ENCODE peak calls at places on chromosome 19, in five cellular contexts. One of them, this sample, is unnamed.

GRCh38 chr19:40542197-40542859 is 34.3 kb upstream of the SHKBP1 start:
- DNase-seq in ovary: peak
- DNase-seq in tibial nerve: no peak
- DNase-seq in suprapubic skin: no peak
- DNase-seq in SK-N-SH: peak
- DNase-seq in this sample: peak

GRCh38 chr19:35208121-35208520 is 20.4 kb downstream of the FAM187B start:
- DNase-seq in tibial nerve: no peak
- DNase-seq in SK-N-SH: no peak
- DNase-seq in suprapubic skin: no peak
- DNase-seq in ovary: no peak
- DNase-seq in this sample: no peak

GRCh38 chr19:8922591-8922990 is 87.6 kb downstream of the MUC16 start:
- DNase-seq in suprapubic skin: no peak
- DNase-seq in ovary: no peak
- DNase-seq in tibial nerve: no peak
- DNase-seq in SK-N-SH: no peak
- DNase-seq in this sample: no peak

GRCh38 chr19:58581227-58582141 is 8.3 kb upstream of the MZF1 start:
- DNase-seq in ovary: peak
- DNase-seq in SK-N-SH: no peak
- DNase-seq in tibial nerve: peak
- DNase-seq in suprapubic skin: peak
- DNase-seq in this sample: peak

GRCh38 chr19:41993612-41994483 is at the start of gene ATP1A3:
- DNase-seq in tibial nerve: no peak
- DNase-seq in SK-N-SH: peak
- DNase-seq in suprapubic skin: no peak
- DNase-seq in ovary: no peak
- DNase-seq in this sample: peak

GRCh38 chr19:42928896-42929295 is 8.1 kb downstream of the PSG7 start:
- DNase-seq in ovary: no peak
- DNase-seq in suprapubic skin: peak
- DNase-seq in tibial nerve: no peak
- DNase-seq in SK-N-SH: no peak
- DNase-seq in this sample: no peak

GRCh38 chr19:756821-757688 is 6.1 kb downstream of the MISP start:
- DNase-seq in ovary: no peak
- DNase-seq in SK-N-SH: no peak
- DNase-seq in suprapubic skin: no peak
- DNase-seq in tibial nerve: no peak
- DNase-seq in this sample: no peak

GRCh38 chr19:29928831-29929230 is 13.2 kb upstream of the URI1 start:
- DNase-seq in tibial nerve: no peak
- DNase-seq in ovary: no peak
- DNase-seq in suprapubic skin: no peak
- DNase-seq in SK-N-SH: no peak
- DNase-seq in this sample: no peak

GRCh38 chr19:38843175-38843758 is 6.5 kb downstream of the HNRNPL start:
- DNase-seq in SK-N-SH: no peak
- DNase-seq in suprapubic skin: no peak
- DNase-seq in tibial nerve: no peak
- DNase-seq in ovary: no peak
- DNase-seq in this sample: no peak

GRCh38 chr19:27887946-27888345 is 1325.0 kb downstream of the UQCRFS1 start:
- DNase-seq in ovary: no peak
- DNase-seq in suprapubic skin: no peak
- DNase-seq in tibial nerve: no peak
- DNase-seq in SK-N-SH: no peak
- DNase-seq in this sample: no peak

GRCh38 chr19:37304190-37304883 is 66.6 kb upstream of the ZNF527 start:
- DNase-seq in tibial nerve: no peak
- DNase-seq in SK-N-SH: peak
- DNase-seq in ovary: no peak
- DNase-seq in suprapubic skin: peak
- DNase-seq in this sample: peak

GRCh38 chr19:10574462-10574861 is 5.7 kb upstream of the CDKN2D start:
- DNase-seq in SK-N-SH: no peak
- DNase-seq in ovary: no peak
- DNase-seq in suprapubic skin: no peak
- DNase-seq in tibial nerve: no peak
- DNase-seq in this sample: no peak

GRCh38 chr19:18969953-18970659 is 29.1 kb upstream of the HOMER3 start:
- DNase-seq in suprapubic skin: no peak
- DNase-seq in tibial nerve: no peak
- DNase-seq in SK-N-SH: no peak
- DNase-seq in ovary: no peak
- DNase-seq in this sample: no peak

GRCh38 chr19:6802336-6803035 is 30.0 kb downstream of the VAV1 start:
- DNase-seq in ovary: no peak
- DNase-seq in suprapubic skin: peak
- DNase-seq in SK-N-SH: no peak
- DNase-seq in tibial nerve: peak
- DNase-seq in this sample: peak

GRCh38 chr19:9306443-9306842 is 3.2 kb downstream of the ZNF699 start:
- DNase-seq in tibial nerve: no peak
- DNase-seq in SK-N-SH: no peak
- DNase-seq in suprapubic skin: no peak
- DNase-seq in ovary: no peak
- DNase-seq in this sample: no peak

GRCh38 chr19:4699826-4700572 is 23.6 kb downstream of the DPP9 start:
- DNase-seq in tibial nerve: no peak
- DNase-seq in suprapubic skin: no peak
- DNase-seq in SK-N-SH: no peak
- DNase-seq in ovary: no peak
- DNase-seq in this sample: no peak

GRCh38 chr19:4701557-4701956 is 22.1 kb downstream of the DPP9 start:
- DNase-seq in SK-N-SH: no peak
- DNase-seq in tibial nerve: no peak
- DNase-seq in ovary: no peak
- DNase-seq in suprapubic skin: no peak
- DNase-seq in this sample: no peak

GRCh38 chr19:4702764-4703163 is 20.9 kb downstream of the DPP9 start:
- DNase-seq in SK-N-SH: no peak
- DNase-seq in ovary: no peak
- DNase-seq in suprapubic skin: no peak
- DNase-seq in tibial nerve: no peak
- DNase-seq in this sample: no peak

GRCh38 chr19:4703671-4704316 is 19.8 kb downstream of the DPP9 start:
- DNase-seq in ovary: no peak
- DNase-seq in suprapubic skin: no peak
- DNase-seq in tibial nerve: no peak
- DNase-seq in SK-N-SH: no peak
- DNase-seq in this sample: no peak

DNA sequence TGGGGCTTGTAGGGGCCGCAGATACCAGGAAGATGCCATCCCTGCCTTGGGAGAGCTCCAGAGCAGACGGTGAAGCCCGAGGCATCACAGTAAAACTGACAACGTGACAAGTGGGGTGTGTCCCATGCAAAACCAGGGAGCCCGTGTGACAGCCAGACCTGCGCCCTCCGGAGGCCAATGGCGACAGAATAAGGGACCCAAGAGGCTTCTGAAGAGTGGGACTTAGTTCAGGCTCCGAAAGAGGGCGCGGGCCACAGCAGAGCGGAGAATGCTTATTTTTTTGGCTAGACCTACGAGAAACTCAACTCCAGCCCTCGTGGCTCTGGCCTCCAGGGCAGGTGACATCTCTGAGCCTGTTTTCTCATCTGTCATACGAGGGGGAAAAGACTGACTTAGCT is 23.1 kb downstream of the DPP9 start:
- DNase-seq in suprapubic skin: no peak
- DNase-seq in tibial nerve: no peak
- DNase-seq in SK-N-SH: no peak
- DNase-seq in ovary: no peak
- DNase-seq in this sample: no peak
- TF ChIP-seq CTCF in suprapubic skin: no peak
- TF ChIP-seq CTCF in tibial nerve: no peak
- TF ChIP-seq CTCF in SK-N-SH: no peak
- TF ChIP-seq CTCF in ovary: no peak
- TF ChIP-seq CTCF in this sample: no peak

DNA sequence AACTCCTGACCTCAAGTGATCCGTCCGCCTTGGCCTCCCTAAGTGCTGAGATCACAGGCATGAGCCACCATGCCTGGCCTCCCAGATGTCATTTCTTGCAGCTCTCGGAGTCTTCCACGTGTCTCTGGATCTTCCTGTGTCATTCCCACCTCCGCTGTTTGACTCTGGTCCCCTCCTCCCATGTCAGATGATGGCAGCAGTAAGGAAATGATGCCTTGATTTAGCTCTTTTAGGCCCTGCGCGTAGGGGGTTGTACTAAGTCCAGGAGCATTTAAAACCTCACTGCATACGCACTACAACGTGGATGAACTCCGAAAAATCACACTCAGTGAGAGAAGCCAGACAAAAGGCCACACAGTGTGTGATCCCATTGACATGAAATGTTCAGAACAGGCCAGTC is 113.1 kb downstream of the GNG7 start:
- DNase-seq in SK-N-SH: no peak
- DNase-seq in tibial nerve: no peak
- DNase-seq in suprapubic skin: no peak
- DNase-seq in ovary: peak
- DNase-seq in this sample: no peak
- TF ChIP-seq EP300 in SK-N-SH: no peak
- TF ChIP-seq EP300 in tibial nerve: no peak
- TF ChIP-seq EP300 in suprapubic skin: no peak
- TF ChIP-seq EP300 in ovary: no peak
- TF ChIP-seq EP300 in this sample: no peak

DNA sequence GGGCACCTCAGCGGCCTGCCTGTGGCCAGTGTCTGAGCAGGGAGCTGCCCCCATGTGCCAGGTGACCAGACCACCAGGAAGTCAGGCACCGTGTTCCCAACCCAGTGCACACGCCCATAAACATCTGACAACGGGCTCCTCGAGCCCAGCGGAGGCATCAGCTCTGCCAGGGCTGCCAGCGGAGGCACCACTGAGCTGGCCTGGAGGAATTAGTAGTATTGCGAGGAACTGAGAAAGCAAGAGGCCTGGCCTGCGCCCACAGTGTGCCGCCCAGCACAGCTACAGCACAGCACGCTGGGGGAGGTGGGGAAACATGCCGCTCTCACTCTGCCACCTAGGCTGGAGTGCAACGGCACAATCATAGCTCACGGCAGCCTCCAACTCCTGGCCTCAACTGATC is 44.6 kb downstream of the ANKRD27 start:
- DNase-seq in SK-N-SH: peak
- DNase-seq in suprapubic skin: no peak
- DNase-seq in ovary: no peak
- DNase-seq in tibial nerve: no peak
- DNase-seq in this sample: no peak
- TF ChIP-seq CTCF in SK-N-SH: no peak
- TF ChIP-seq CTCF in suprapubic skin: no peak
- TF ChIP-seq CTCF in ovary: no peak
- TF ChIP-seq CTCF in tibial nerve: no peak
- TF ChIP-seq CTCF in this sample: no peak

GRCh38 chr19:11931513-11931912 is 6.6 kb downstream of the ZNF700 start:
- DNase-seq in tibial nerve: no peak
- DNase-seq in suprapubic skin: no peak
- DNase-seq in SK-N-SH: no peak
- DNase-seq in ovary: no peak
- DNase-seq in this sample: no peak
- TF ChIP-seq EP300 in tibial nerve: no peak
- TF ChIP-seq EP300 in suprapubic skin: no peak
- TF ChIP-seq EP300 in SK-N-SH: no peak
- TF ChIP-seq EP300 in ovary: no peak
- TF ChIP-seq EP300 in this sample: no peak

GRCh38 chr19:13057147-13057572 is 45.5 kb downstream of the LYL1 start:
- DNase-seq in ovary: no peak
- DNase-seq in tibial nerve: no peak
- DNase-seq in SK-N-SH: no peak
- DNase-seq in suprapubic skin: no peak
- DNase-seq in this sample: no peak

GRCh38 chr19:13060233-13060963 is 42.3 kb downstream of the LYL1 start:
- DNase-seq in tibial nerve: no peak
- DNase-seq in SK-N-SH: peak
- DNase-seq in suprapubic skin: no peak
- DNase-seq in ovary: peak
- DNase-seq in this sample: peak

GRCh38 chr19:13060964-13061927 is 41.4 kb downstream of the LYL1 start:
- DNase-seq in suprapubic skin: peak
- DNase-seq in tibial nerve: peak
- DNase-seq in ovary: peak
- DNase-seq in SK-N-SH: peak
- DNase-seq in this sample: peak

GRCh38 chr19:13057744-13058143 is 44.9 kb downstream of the LYL1 start:
- DNase-seq in ovary: no peak
- DNase-seq in SK-N-SH: no peak
- DNase-seq in suprapubic skin: no peak
- DNase-seq in tibial nerve: no peak
- DNase-seq in this sample: no peak

GRCh38 chr19:13058951-13059660 is 43.6 kb downstream of the LYL1 start:
- DNase-seq in suprapubic skin: no peak
- DNase-seq in tibial nerve: peak
- DNase-seq in ovary: no peak
- DNase-seq in SK-N-SH: no peak
- DNase-seq in this sample: no peak
- TF ChIP-seq CTCF in suprapubic skin: no peak
- TF ChIP-seq CTCF in tibial nerve: no peak
- TF ChIP-seq CTCF in ovary: no peak
- TF ChIP-seq CTCF in SK-N-SH: no peak
- TF ChIP-seq CTCF in this sample: no peak